ENCODE peak calls at places on chromosomes 6 and 20, in eight cellular contexts. V is CD4-positive, alpha-beta memory T cell; D is stimulated activated CD8-positive, alpha-beta memory T cell treated with anti-CD3 and anti-CD28 coated beads, Interleukin-4, amount 100 ng/mL, for 1 hour; W is heart right ventricle; A is T-helper 9 cell; P is AG04449; Y is RPMI7951; K is T-helper 1 cell. I is an unnamed sample.

GRCh38 chr6:34664270-34664971 is 32.1 kb downstream of the ILRUN start:
- DNase-seq in W (no peak), P (no peak), K (no peak), D (no peak), V (no peak), Y (peak), A (no peak), I (no peak)

GRCh38 chr20:14696937-14697336 is 359.5 kb upstream of the FLRT3 start:
- DNase-seq in P (no peak), W (no peak), Y (no peak), K (no peak), D (no peak), A (no peak), V (no peak), I (no peak)

GRCh38 chr6:3616565-3617176 is 134.8 kb downstream of the PXDC1 start:
- DNase-seq in W (no peak), A (no peak), K (no peak), P (no peak), D (no peak), V (no peak), Y (no peak), I (no peak)

GRCh38 chr20:53806683-53807401 is 213.2 kb upstream of the ZNF217 start:
- DNase-seq in Y (no peak), D (no peak), V (no peak), P (no peak), W (no peak), K (no peak), A (no peak), I (no peak)

GRCh38 chr6:133340557-133340956 is 99.4 kb downstream of the EYA4 start:
- DNase-seq in Y (no peak), V (no peak), D (no peak), K (no peak), P (no peak), W (no peak), A (no peak), I (no peak)

GRCh38 chr6:51830666-51831065 is 256.7 kb downstream of the PKHD1 start:
- DNase-seq in Y (no peak), K (no peak), W (no peak), P (no peak), V (no peak), A (no peak), D (no peak), I (no peak)

GRCh38 chr6:6515691-6516607 is 72.6 kb upstream of the LY86 start:
- DNase-seq in Y (no peak), D (no peak), K (no peak), V (peak), W (no peak), P (no peak), A (no peak), I (peak)

GRCh38 chr6:124356276-124356810 is 552.7 kb downstream of the NKAIN2 start:
- DNase-seq in A (no peak), D (no peak), P (no peak), W (no peak), Y (no peak), V (no peak), K (no peak), I (no peak)

GRCh38 chr6:52726193-52726542 is 37.1 kb downstream of the GSTA2 start:
- DNase-seq in A (no peak), D (no peak), Y (no peak), K (no peak), W (no peak), P (no peak), V (no peak), I (no peak)

GRCh38 chr6:90256698-90257485 is 39.8 kb downstream of the BACH2 start:
- DNase-seq in A (no peak), D (no peak), P (peak), V (peak), K (no peak), W (no peak), Y (peak), I (peak)

GRCh38 chr20:33859157-33859695 is 48.1 kb downstream of the CHMP4B start:
- DNase-seq in Y (peak), P (no peak), K (no peak), W (no peak), A (peak), D (no peak), V (peak), I (no peak)

GRCh38 chr6:69933239-69933638 is 66.9 kb downstream of the COL19A1 start:
- DNase-seq in K (no peak), D (no peak), P (no peak), A (no peak), V (no peak), Y (peak), W (no peak), I (no peak)

GRCh38 chr6:144156334-144156733 is 6.0 kb downstream of the STX11 start:
- DNase-seq in K (no peak), A (no peak), V (no peak), P (no peak), D (no peak), Y (no peak), W (no peak), I (no peak)

GRCh38 chr20:25361287-25361683 is 29.4 kb downstream of the ABHD12 start:
- DNase-seq in Y (no peak), W (no peak), D (no peak), P (peak), A (no peak), K (no peak), V (no peak), I (no peak)

GRCh38 chr20:25544316-25544715 is 41.0 kb downstream of the NINL start:
- DNase-seq in K (no peak), V (no peak), A (no peak), Y (no peak), W (no peak), D (no peak), P (no peak), I (no peak)

GRCh38 chr6:6466967-6467761 is 121.4 kb upstream of the LY86 start:
- DNase-seq in V (no peak), P (no peak), K (no peak), W (no peak), A (no peak), D (no peak), Y (peak), I (no peak)

GRCh38 chr20:36147707-36148106 is 6.8 kb upstream of the EPB41L1 start:
- DNase-seq in A (no peak), W (no peak), D (no peak), V (no peak), Y (peak), K (no peak), P (peak), I (no peak)

GRCh38 chr6:5752282-5752681 is 254.4 kb downstream of the NRN1 start:
- DNase-seq in D (no peak), A (no peak), P (peak), W (no peak), V (no peak), K (no peak), Y (peak), I (no peak)

GRCh38 chr20:13501500-13501899 is 137.2 kb downstream of the TASP1 start:
- DNase-seq in D (no peak), A (no peak), Y (no peak), K (no peak), V (no peak), P (no peak), W (no peak), I (no peak)

GRCh38 chr20:62117658-62118057 is 4.6 kb upstream of the LSM14B start:
- DNase-seq in D (peak), K (peak), W (peak), V (peak), A (peak), Y (no peak), P (no peak), I (no peak)

GRCh38 chr20:1577906-1578305 is 20.4 kb upstream of the SIRPD start:
- DNase-seq in K (no peak), D (no peak), A (no peak), V (no peak), W (no peak), P (no peak), Y (peak), I (no peak)

I was measured in T-helper 2 cell.